ENCODE peak calls at places on chromosomes 12 and 14, in ten cellular contexts. E is PC-3, L is endothelial cell of umbilical vein, R is fibroblast of lung, Y is H9, K is heart right ventricle, N is thoracic aorta, Q is stomach, G is gastrocnemius medialis, O is upper lobe of left lung. H is an unnamed sample. For H3K4me1, the result is how much of the 10 kb centered on the place peaks cover.

GRCh38 chr12:96141216-96141944 is 52.8 kb upstream of the ELK3 start:
- DNase-seq in E (no peak), L (peak), R (peak), Y (no peak), K (no peak), N (no peak), Q (no peak), G (no peak), O (no peak), H (no peak)

GRCh38 chr12:16307843-16308475 is 30.5 kb upstream of the SLC15A5 start:
- DNase-seq in E (no peak), L (no peak), R (no peak), Y (no peak), K (no peak), N (no peak), Q (no peak), G (no peak), O (no peak), H (no peak)

GRCh38 chr14:56004807-56005579 is 113.2 kb upstream of the PELI2 start:
- DNase-seq in E (no peak), L (peak), R (peak), Y (peak), K (no peak), N (no peak), Q (peak), G (no peak), O (peak), H (peak)

GRCh38 chr14:29463727-29464370 is 463.8 kb downstream of the PRKD1 start:
- DNase-seq in E (peak), L (no peak), R (peak), Y (no peak), K (no peak), N (no peak), Q (no peak), G (no peak), O (no peak), H (no peak)

GRCh38 chr14:69726761-69727511 is 40.0 kb upstream of the SRSF5 start:
- DNase-seq in E (peak), L (peak), R (peak), Y (peak), K (peak), N (no peak), Q (peak), G (no peak), O (peak), H (peak)

GRCh38 chr12:56377310-56377988 is 14.8 kb upstream of the APOF start:
- DNase-seq in E (peak), L (peak), R (peak), Y (peak), K (no peak), N (no peak), Q (no peak), G (no peak), O (no peak), H (no peak)

GRCh38 chr14:95681153-95681552 is 5.1 kb upstream of the TCL1B start:
- DNase-seq in E (no peak), L (no peak), R (no peak), Y (no peak), K (no peak), N (no peak), Q (no peak), G (no peak), O (no peak), H (no peak)

GRCh38 chr12:13941258-13942249 is 39.8 kb downstream of the GRIN2B start:
- DNase-seq in E (peak), L (peak), R (peak), Y (peak), K (no peak), N (no peak), Q (peak), G (no peak), O (peak), H (no peak)

GRCh38 chr14:101861464-101861863 is 100.0 kb downstream of the PPP2R5C start:
- DNase-seq in E (no peak), L (no peak), R (peak), Y (no peak), K (no peak), N (no peak), Q (no peak), G (no peak), O (no peak), H (no peak)

GRCh38 chr14:95338436-95338835 is 18.7 kb upstream of the CLMN start:
- DNase-seq in E (no peak), L (no peak), R (no peak), Y (no peak), K (no peak), N (no peak), Q (no peak), G (no peak), O (no peak), H (no peak)

GRCh38 chr12:46303039-46303666 is 34.3 kb upstream of the SLC38A1 start:
- DNase-seq in E (peak), L (peak), R (peak), Y (no peak), K (no peak), N (no peak), Q (peak), G (no peak), O (peak), H (no peak)

GRCh38 chr14:104863923-104864266 is 1.2 kb upstream of the CEP170B start:
- DNase-seq in E (no peak), L (no peak), R (no peak), Y (no peak), K (no peak), N (no peak), Q (no peak), G (no peak), O (no peak), H (no peak)

GRCh38 chr12:108313236-108313608 is 25.9 kb downstream of the CMKLR1 start:
- DNase-seq in E (no peak), L (no peak), R (no peak), Y (no peak), K (no peak), N (no peak), Q (no peak), G (no peak), O (no peak), H (no peak)

GRCh38 chr14:31070431-31070830 is 44.3 kb upstream of the STRN3 start:
- DNase-seq in E (peak), L (no peak), R (peak), Y (no peak), K (no peak), N (no peak), Q (no peak), G (no peak), O (no peak), H (peak)

GRCh38 chr12:47216150-47216677 is 136.5 kb upstream of the AMIGO2 start:
- DNase-seq in E (no peak), L (no peak), R (no peak), Y (no peak), K (no peak), N (no peak), Q (no peak), G (peak), O (peak), H (no peak)

GRCh38 chr14:99884834-99885648 is 91.8 kb downstream of the EML1 start:
- DNase-seq in E (peak), L (peak), R (peak), Y (no peak), K (no peak), N (no peak), Q (no peak), G (no peak), O (no peak), H (no peak)

GRCh38 chr12:84632556-84632955 is 280.0 kb downstream of the SLC6A15 start:
- DNase-seq in E (no peak), L (no peak), R (no peak), Y (no peak), K (no peak), N (no peak), Q (no peak), G (no peak), O (no peak), H (no peak)

GRCh38 chr12:10562306-10562933 is 51.0 kb downstream of the MAGOHB start:
- DNase-seq in E (peak), L (peak), R (peak), Y (no peak), K (no peak), N (no peak), Q (no peak), G (no peak), O (no peak), H (no peak)

GRCh38 chr12:80272516-80272915 is 171.5 kb upstream of the PTPRQ start:
- DNase-seq in E (no peak), L (no peak), R (no peak), Y (no peak), K (no peak), N (no peak), Q (no peak), G (no peak), O (no peak), H (no peak)

GRCh38 chr12:61629702-61630101 is 630.5 kb upstream of the USP15 start:
- DNase-seq in E (no peak), L (no peak), R (no peak), Y (no peak), K (no peak), N (no peak), Q (no peak), G (no peak), O (no peak), H (no peak)

GRCh38 chr14:78345346-78345745 is 175.2 kb downstream of the NRXN3 start:
- DNase-seq in E (no peak), L (no peak), R (no peak), Y (no peak), K (no peak), N (no peak), Q (no peak), G (no peak), O (no peak), H (no peak)

GRCh38 chr14:101862711-101863110 is 101.2 kb downstream of the PPP2R5C start:
- DNase-seq in E (no peak), L (no peak), R (no peak), Y (no peak), K (no peak), N (no peak), Q (no peak), G (no peak), O (no peak), H (peak)

GRCh38 chr12:92078167-92079053 is 67.2 kb downstream of the BTG1 start:
- DNase-seq in E (peak), L (peak), R (peak), Y (no peak), K (no peak), N (no peak), Q (no peak), G (no peak), O (no peak), H (no peak)

GRCh38 chr12:52271157-52271556 is 3.3 kb upstream of the KRT86 start:
- DNase-seq in E (no peak), L (no peak), R (peak), Y (no peak), K (no peak), N (no peak), Q (no peak), G (no peak), O (no peak), H (no peak)

GRCh38 chr14:100714205-100714781 is 12.4 kb upstream of the DLK1 start:
- DNase-seq in E (no peak), L (no peak), R (no peak), Y (no peak), K (no peak), N (no peak), Q (no peak), G (no peak), O (no peak), H (no peak)

GRCh38 chr12:25458047-25458552 is 95.0 kb downstream of the LMNTD1 start:
- DNase-seq in E (peak), L (peak), R (peak), Y (no peak), K (no peak), N (no peak), Q (no peak), G (no peak), O (no peak), H (no peak)
- TF ChIP-seq CTCF in E (no peak), L (no peak), R (no peak), Y (no peak), K (no peak), N (no peak), Q (no peak), G (no peak), O (no peak), H (no peak)

GRCh38 chr14:73743431-73743931 is 29.3 kb upstream of the PNMA1 start:
- DNase-seq in E (no peak), L (peak), R (no peak), Y (peak), K (no peak), N (no peak), Q (no peak), G (no peak), O (peak), H (no peak)
- H3K27ac ChIP-seq in E (peak), L (peak), R (peak), Y (no peak), K (peak), N (peak), Q (peak), G (peak), O (peak), H (peak)

GRCh38 chr14:22476882-22477281 is 112.1 kb downstream of the DAD1 start:
- DNase-seq in E (no peak), L (no peak), R (no peak), Y (no peak), K (no peak), N (no peak), Q (no peak), G (no peak), O (no peak), H (no peak)

GRCh38 chr14:22478247-22478646 is 110.8 kb downstream of the DAD1 start:
- DNase-seq in E (no peak), L (no peak), R (no peak), Y (no peak), K (no peak), N (no peak), Q (no peak), G (no peak), O (no peak), H (no peak)

GRCh38 chr14:22479132-22479531 is 109.9 kb downstream of the DAD1 start:
- DNase-seq in E (no peak), L (no peak), R (no peak), Y (no peak), K (no peak), N (no peak), Q (no peak), G (no peak), O (no peak), H (no peak)

GRCh38 chr14:22478670-22479069 is 110.4 kb downstream of the DAD1 start:
- DNase-seq in E (no peak), L (no peak), R (peak), Y (no peak), K (peak), N (no peak), Q (no peak), G (no peak), O (no peak), H (no peak)

GRCh38 chr14:22477569-22478194 is 111.3 kb downstream of the DAD1 start:
- DNase-seq in E (no peak), L (no peak), R (no peak), Y (no peak), K (no peak), N (no peak), Q (no peak), G (no peak), O (no peak), H (no peak)
- H3K4me1 ChIP-seq in E (under half), L (under half), R (under half), Y (under half), K (under half), N (under half), Q (under half), G (under half), O (under half), H (under half)

GRCh38 chr12:125192690-125193221 is 127.5 kb downstream of the AACS start:
- DNase-seq in E (no peak), L (no peak), R (no peak), Y (peak), K (no peak), N (no peak), Q (no peak), G (no peak), O (no peak), H (no peak)

GRCh38 chr12:125194999-125195398 is 129.8 kb downstream of the AACS start:
- DNase-seq in E (peak), L (no peak), R (no peak), Y (no peak), K (no peak), N (no peak), Q (no peak), G (no peak), O (no peak), H (no peak)

GRCh38 chr12:125193376-125193775 is 128.1 kb downstream of the AACS start:
- DNase-seq in E (no peak), L (no peak), R (no peak), Y (no peak), K (no peak), N (no peak), Q (no peak), G (no peak), O (no peak), H (no peak)

GRCh38 chr12:125191361-125192087 is 126.3 kb downstream of the AACS start:
- DNase-seq in E (no peak), L (no peak), R (no peak), Y (no peak), K (no peak), N (no peak), Q (no peak), G (no peak), O (no peak), H (no peak)

DNA sequence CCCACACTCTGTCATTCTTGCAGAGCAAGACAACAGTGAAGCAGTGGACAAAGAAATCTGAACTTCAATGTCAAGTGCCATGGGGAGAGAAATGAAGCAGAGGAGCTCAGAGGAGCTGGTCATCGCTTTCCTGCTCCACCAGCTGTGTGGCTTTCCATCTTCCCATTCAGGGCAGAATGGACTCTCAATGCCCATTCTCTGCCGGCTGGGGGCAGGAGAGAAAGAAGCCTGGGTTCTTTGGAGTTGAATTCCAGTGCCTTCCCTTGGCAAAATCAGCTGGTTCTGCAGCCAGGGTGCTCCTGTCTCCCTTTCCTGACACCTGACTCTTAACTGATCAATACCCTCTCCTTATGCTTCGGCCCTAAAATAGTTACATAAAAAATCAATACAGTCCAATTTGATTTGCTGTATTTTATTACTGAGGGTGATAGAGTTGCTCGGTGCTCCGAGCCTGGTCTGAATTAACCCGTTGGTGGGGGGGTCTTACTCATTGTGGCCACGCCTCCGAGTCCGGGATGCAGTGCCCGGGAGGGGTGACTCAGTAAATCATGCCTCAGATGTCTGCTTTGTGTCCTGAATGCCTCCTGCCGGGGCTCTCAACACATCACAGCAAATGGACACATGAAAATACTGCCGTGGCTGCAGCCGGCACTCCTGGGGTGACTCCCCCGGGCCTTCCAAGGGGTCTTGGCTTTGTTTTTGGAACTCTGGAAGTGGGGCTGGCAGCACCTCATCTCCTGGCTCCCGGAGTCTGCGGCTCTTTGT is 128.7 kb downstream of the AACS start:
- DNase-seq in E (peak), L (no peak), R (no peak), Y (peak), K (no peak), N (no peak), Q (no peak), G (no peak), O (no peak), H (no peak)
- TF ChIP-seq CTCF in E (no peak), L (no peak), R (no peak), Y (peak), K (no peak), N (no peak), Q (no peak), G (no peak), O (no peak), H (no peak)

DNA sequence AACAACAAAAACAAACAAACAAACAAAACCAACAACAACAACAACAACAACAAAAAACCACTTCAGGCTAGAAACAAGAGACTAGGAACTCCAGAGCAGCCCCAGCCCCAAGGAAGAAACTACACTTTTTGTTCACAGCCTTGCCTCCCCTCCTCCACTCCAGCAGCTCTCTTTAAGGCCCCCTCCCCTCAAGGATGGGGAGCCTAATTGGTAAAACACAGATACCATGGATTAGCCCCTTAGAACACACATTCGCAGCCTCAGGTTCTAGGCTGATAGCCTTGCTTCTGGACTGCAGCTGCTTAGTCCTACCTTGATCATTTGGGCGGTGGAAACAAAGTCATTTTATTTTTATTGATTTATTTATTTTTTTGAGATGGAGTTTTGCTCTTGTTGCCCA is 11.9 kb upstream of the AVIL start:
- DNase-seq in E (no peak), L (no peak), R (no peak), Y (no peak), K (no peak), N (no peak), Q (no peak), G (no peak), O (no peak), H (no peak)
- H3K27ac ChIP-seq in E (no peak), L (no peak), R (no peak), Y (no peak), K (peak), N (peak), Q (peak), G (peak), O (peak), H (peak)